ENCODE peak calls at places on chromosomes 11 and 22, in six cellular contexts. U, B, D, Z, J and Y are unnamed samples.

GRCh38 chr11:4095509-4096230 is 1.1 kb downstream of the RRM1 start:
- DNase-seq in Z (peak; percentile 85), J (no peak), U (no peak), D (no peak), B (peak; percentile 17), Y (peak; percentile 34)

GRCh38 chr11:68031136-68031459 is 617 bp downstream of the NDUFS8 start:
- DNase-seq in U (no peak), D (no peak), Z (no peak), B (no peak), J (peak; percentile 32), Y (no peak)

GRCh38 chr22:49347376-49347775 is 480.3 kb downstream of the BRD1 start:
- DNase-seq in B (no peak), Z (no peak), J (no peak), U (no peak), D (no peak), Y (no peak)

GRCh38 chr11:34886609-34887008 is 29.6 kb downstream of the APIP start:
- DNase-seq in U (no peak), B (no peak), J (no peak), Z (peak; percentile 43), D (no peak), Y (peak; percentile 29)

GRCh38 chr11:79396674-79397073 is 44.2 kb downstream of the TENM4 start:
- DNase-seq in B (no peak), U (no peak), D (no peak), Z (no peak), J (no peak), Y (no peak)

GRCh38 chr11:720642-721346 is 14.8 kb downstream of the EPS8L2 start:
- DNase-seq in D (peak; percentile 76), B (peak; percentile 48), Z (no peak), J (peak; percentile 26), U (peak; percentile 57), Y (peak; percentile 41)

GRCh38 chr11:12001152-12001551 is 7.3 kb downstream of the DKK3 start:
- DNase-seq in B (no peak), J (no peak), Z (no peak), D (no peak), U (no peak), Y (no peak)

GRCh38 chr11:94767292-94767690 is 865 bp upstream of the AMOTL1 start:
- DNase-seq in D (no peak), U (no peak), Z (no peak), B (no peak), J (no peak), Y (no peak)

GRCh38 chr11:108601150-108601549 is 7.6 kb upstream of the EXPH5 start:
- DNase-seq in U (no peak), B (no peak), J (no peak), D (no peak), Z (peak; percentile 46), Y (peak; percentile 68)

GRCh38 chr11:774873-775592 is 2.3 kb downstream of the GATD1 start:
- DNase-seq in U (no peak), Z (peak; percentile 59), B (no peak), J (no peak), D (no peak), Y (peak; percentile 67)